ENCODE peak calls at places on chromosomes 1 and 21, in eight cellular contexts. J is stomach; W is lung; G is left ventricle myocardium inferior; N is A549; Y is prostate gland; K is right atrium auricular region; E is CD4-positive, alpha-beta T cell. U is an unnamed sample.

GRCh38 chr1:3491291-3492246 is 37.1 kb downstream of the ARHGEF16 start:
- DNase-seq in W (peak; percentile 75), E (peak; percentile 85), K (peak; percentile 74), N (peak; percentile 39), G (peak; percentile 81), Y (peak; percentile 73), J (peak; percentile 83), U (peak; percentile 80)

GRCh38 chr1:229557214-229557850 is 1.2 kb downstream of the ABCB10 start:
- DNase-seq in Y (no peak), K (no peak), N (no peak), E (no peak), W (no peak), J (no peak), G (no peak), U (no peak)

GRCh38 chr1:143698016-143698415 is 273.8 kb downstream of the FAM72C start:
- DNase-seq in W (peak; percentile 46), K (no peak), G (no peak), E (no peak), Y (no peak), J (peak; percentile 36), N (peak; percentile 69), U (no peak)

GRCh38 chr1:225887030-225887314 is 2.0 kb downstream of the LEFTY1 start:
- DNase-seq in Y (no peak), N (no peak), G (no peak), J (no peak), K (no peak), W (no peak), E (no peak), U (no peak)

GRCh38 chr1:212119397-212119837 is 83.9 kb downstream of the DTL start:
- DNase-seq in W (no peak), K (peak; percentile 64), N (no peak), G (peak; percentile 62), J (no peak), E (no peak), Y (no peak), U (no peak)

GRCh38 chr1:30672661-30673060 is 50.7 kb downstream of the MATN1 start:
- DNase-seq in E (no peak), Y (no peak), G (no peak), N (no peak), W (no peak), K (no peak), J (no peak), U (no peak)

GRCh38 chr21:25759573-25759972 is 24.8 kb downstream of the GABPA start:
- DNase-seq in N (no peak), Y (no peak), E (no peak), W (no peak), K (no peak), J (no peak), G (no peak), U (no peak)

GRCh38 chr1:231695439-231696255 is 69.1 kb downstream of the DISC1 start:
- DNase-seq in Y (no peak), N (no peak), J (no peak), G (peak; percentile 22), W (no peak), E (no peak), K (no peak), U (no peak)

GRCh38 chr1:29708818-29709710 is 472.7 kb downstream of the PTPRU start:
- DNase-seq in Y (peak; percentile 20), E (no peak), N (peak; percentile 82), J (no peak), K (no peak), G (no peak), W (no peak), U (no peak)

GRCh38 chr1:14896381-14897079 is 257.0 kb upstream of the TMEM51 start:
- DNase-seq in N (no peak), Y (no peak), G (no peak), E (no peak), W (no peak), J (no peak), K (no peak), U (no peak)

GRCh38 chr1:41673806-41674205 is 189.3 kb upstream of the EDN2 start:
- DNase-seq in J (no peak), G (no peak), N (no peak), W (no peak), E (no peak), K (no peak), Y (no peak), U (no peak)

GRCh38 chr1:191912517-191912916 is 245.7 kb upstream of the RGS18 start:
- DNase-seq in G (no peak), E (no peak), Y (no peak), J (no peak), K (no peak), W (no peak), N (no peak), U (no peak)

GRCh38 chr1:223704921-223705878 is 7.1 kb upstream of the CAPN2 start:
- DNase-seq in W (no peak), E (no peak), K (no peak), G (no peak), J (no peak), N (peak; percentile 61), Y (no peak), U (no peak)

GRCh38 chr1:150109567-150109966 is 40.1 kb upstream of the PLEKHO1 start:
- DNase-seq in K (no peak), J (no peak), Y (no peak), N (no peak), G (no peak), E (no peak), W (no peak), U (no peak)

GRCh38 chr21:31673513-31673912 is 14.0 kb downstream of the SOD1 start:
- DNase-seq in G (no peak), J (no peak), W (no peak), K (no peak), Y (no peak), N (no peak), E (no peak), U (no peak)

DNA sequence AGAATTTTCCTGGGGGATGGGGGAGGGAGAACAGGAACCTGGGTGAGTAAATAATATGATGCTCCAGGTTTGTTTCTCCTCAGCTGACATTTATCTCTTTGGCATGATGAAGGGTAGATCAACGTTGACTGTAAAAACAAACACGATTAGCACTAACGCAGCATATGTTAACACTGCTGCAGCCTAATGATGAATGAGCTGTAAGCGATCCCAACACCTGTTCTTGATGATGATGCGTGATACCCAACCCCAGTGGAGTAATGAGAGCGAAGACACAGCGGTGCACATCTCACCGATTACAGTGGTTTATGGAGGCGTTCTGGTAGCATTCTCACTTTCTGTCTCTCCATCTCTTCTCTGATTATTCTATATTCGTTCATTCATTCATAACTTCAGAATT is 640.4 kb downstream of the USP25 start:
- DNase-seq in Y (no peak), W (no peak), J (no peak), G (no peak), K (no peak), N (no peak), E (no peak), U (no peak)
- H3K9me3 ChIP-seq in Y (no peaks in the 10 kb centered on the region), W (no peaks in the 10 kb centered on the region), J (no peaks in the 10 kb centered on the region), G (no peaks in the 10 kb centered on the region), K (no peaks in the 10 kb centered on the region), N (no peaks in the 10 kb centered on the region), E (no peaks in the 10 kb centered on the region), U (no peaks in the 10 kb centered on the region)

DNA sequence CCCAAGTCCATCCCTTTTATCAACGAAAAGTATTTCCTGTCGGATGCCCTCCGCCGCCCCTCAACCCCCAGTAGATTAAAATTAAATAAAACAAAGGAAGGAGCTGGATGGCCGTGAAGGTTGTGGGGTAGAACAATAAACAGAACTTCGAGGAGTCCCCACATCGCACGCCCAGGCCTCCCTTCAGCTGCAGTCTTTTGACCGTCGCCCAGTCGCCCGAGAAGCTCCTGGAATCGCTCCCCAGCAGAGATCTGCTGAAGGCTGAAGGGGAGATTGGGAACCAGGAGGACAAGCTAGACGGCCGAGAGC is 905 bp downstream of the BARHL2 start:
- DNase-seq in W (no peak), J (no peak), E (no peak), N (no peak), G (no peak), Y (no peak), K (no peak), U (no peak)
- H3K9me3 ChIP-seq in W (peaks cover 24% of the 10 kb centered on the region), J (peaks cover 11% of the 10 kb centered on the region), E (peaks cover 34% of the 10 kb centered on the region), N (no peaks in the 10 kb centered on the region), G (no peaks in the 10 kb centered on the region), Y (no peaks in the 10 kb centered on the region), K (no peaks in the 10 kb centered on the region), U (peaks cover 4% of the 10 kb centered on the region)

GRCh38 chr21:29973258-29973657 is 33.5 kb upstream of the GRIK1 start:
- DNase-seq in N (no peak), E (no peak), K (no peak), J (no peak), G (no peak), Y (no peak), W (no peak), U (no peak)
- H3K9me3 ChIP-seq in N (no peaks in the 10 kb centered on the region), E (no peaks in the 10 kb centered on the region), K (no peaks in the 10 kb centered on the region), J (no peaks in the 10 kb centered on the region), G (no peaks in the 10 kb centered on the region), Y (no peaks in the 10 kb centered on the region), W (no peaks in the 10 kb centered on the region), U (no peaks in the 10 kb centered on the region)

GRCh38 chr21:46221664-46222435 is 6.7 kb downstream of the LSS start:
- DNase-seq in J (no peak), Y (no peak), E (no peak), N (no peak), W (no peak), K (peak; percentile 54), G (peak; percentile 46), U (no peak)
- H3K9me3 ChIP-seq in J (no peaks in the 10 kb centered on the region), Y (no peaks in the 10 kb centered on the region), E (no peaks in the 10 kb centered on the region), N (no peaks in the 10 kb centered on the region), W (peaks cover 2% of the 10 kb centered on the region), K (no peaks in the 10 kb centered on the region), G (no peaks in the 10 kb centered on the region), U (no peaks in the 10 kb centered on the region)

GRCh38 chr1:20047058-20047457 is 22.9 kb upstream of the PLA2G5 start:
- DNase-seq in K (peak; percentile 47), W (no peak), Y (no peak), J (no peak), G (no peak), N (no peak), E (no peak), U (no peak)

GRCh38 chr1:20052386-20052785 is 17.6 kb upstream of the PLA2G5 start:
- DNase-seq in W (no peak), J (no peak), E (no peak), G (no peak), N (no peak), Y (no peak), K (no peak), U (no peak)

GRCh38 chr1:20051218-20051829 is 18.7 kb upstream of the PLA2G5 start:
- DNase-seq in J (no peak), G (no peak), N (no peak), Y (no peak), E (no peak), K (no peak), W (no peak), U (no peak)

DNA sequence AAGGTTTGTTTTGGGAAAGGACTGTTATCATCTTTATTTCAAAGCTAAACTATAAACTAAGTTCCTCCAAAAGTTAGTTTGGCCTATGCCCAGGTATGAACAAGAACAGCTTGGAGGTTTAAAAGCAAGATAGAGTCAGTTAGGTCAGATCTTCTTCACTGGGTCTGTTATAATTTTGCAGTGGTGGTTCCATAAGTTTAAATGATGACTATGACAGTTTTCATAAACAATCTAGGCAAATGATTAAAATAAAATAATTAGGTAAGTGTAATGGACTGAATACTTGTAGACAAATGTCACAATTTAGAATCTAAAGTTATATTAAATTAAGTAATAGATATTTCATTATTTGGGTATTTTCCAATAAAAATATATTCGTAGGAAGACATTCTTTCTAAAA is 21.4 kb upstream of the PLA2G5 start:
- DNase-seq in J (no peak), E (no peak), K (no peak), Y (no peak), N (no peak), G (no peak), W (no peak), U (no peak)
- H3K9me3 ChIP-seq in J (peaks cover 10% of the 10 kb centered on the region), E (peaks cover 7% of the 10 kb centered on the region), K (no peaks in the 10 kb centered on the region), Y (no peaks in the 10 kb centered on the region), N (no peaks in the 10 kb centered on the region), G (peaks cover 38% of the 10 kb centered on the region), W (no peaks in the 10 kb centered on the region), U (no peaks in the 10 kb centered on the region)

U was measured in T-helper 17 cell.